ENCODE peak calls at places on chromosome 21, in four cellular contexts. One of them, this sample, is unnamed.

GRCh38 chr21:45818276-45818903 is 163.2 kb upstream of the COL6A1 start:
- DNase-seq in activated T-helper 1 cell treated with Interleukin-2 at 50 U/mL for 16 hours: no peak
- DNase-seq in mesothelial cell of epicardium: no peak
- DNase-seq in NCI-H1092: no peak
- DNase-seq in this sample: no peak

GRCh38 chr21:42537106-42537742 is 23.6 kb downstream of the SLC37A1 start:
- DNase-seq in activated T-helper 1 cell treated with Interleukin-2 at 50 U/mL for 16 hours: no peak
- DNase-seq in mesothelial cell of epicardium: no peak
- DNase-seq in NCI-H1092: no peak
- DNase-seq in this sample: peak; percentile 5

GRCh38 chr21:16072692-16073091 is 342.9 kb downstream of the USP25 start:
- DNase-seq in activated T-helper 1 cell treated with Interleukin-2 at 50 U/mL for 16 hours: no peak
- DNase-seq in mesothelial cell of epicardium: no peak
- DNase-seq in NCI-H1092: no peak
- DNase-seq in this sample: no peak

GRCh38 chr21:15421521-15421920 is 308.3 kb upstream of the USP25 start:
- DNase-seq in activated T-helper 1 cell treated with Interleukin-2 at 50 U/mL for 16 hours: no peak
- DNase-seq in mesothelial cell of epicardium: no peak
- DNase-seq in NCI-H1092: no peak
- DNase-seq in this sample: peak; percentile 60

GRCh38 chr21:32884062-32884461 is 112.5 kb upstream of the PAXBP1 start:
- DNase-seq in activated T-helper 1 cell treated with Interleukin-2 at 50 U/mL for 16 hours: no peak
- DNase-seq in mesothelial cell of epicardium: no peak
- DNase-seq in NCI-H1092: no peak
- DNase-seq in this sample: no peak

GRCh38 chr21:32712043-32712442 is 15.8 kb downstream of the SYNJ1 start:
- DNase-seq in activated T-helper 1 cell treated with Interleukin-2 at 50 U/mL for 16 hours: no peak
- DNase-seq in mesothelial cell of epicardium: no peak
- DNase-seq in NCI-H1092: no peak
- DNase-seq in this sample: no peak

GRCh38 chr21:27400045-27400444 is 433.2 kb upstream of the ADAMTS5 start:
- DNase-seq in activated T-helper 1 cell treated with Interleukin-2 at 50 U/mL for 16 hours: no peak
- DNase-seq in mesothelial cell of epicardium: no peak
- DNase-seq in NCI-H1092: no peak
- DNase-seq in this sample: no peak

GRCh38 chr21:15060776-15061175 is 4.0 kb downstream of the NRIP1 start:
- DNase-seq in activated T-helper 1 cell treated with Interleukin-2 at 50 U/mL for 16 hours: no peak
- DNase-seq in mesothelial cell of epicardium: no peak
- DNase-seq in NCI-H1092: no peak
- DNase-seq in this sample: peak; percentile 31

GRCh38 chr21:36478941-36479340 is 981 bp downstream of the CLDN14 start:
- DNase-seq in activated T-helper 1 cell treated with Interleukin-2 at 50 U/mL for 16 hours: no peak
- DNase-seq in mesothelial cell of epicardium: no peak
- DNase-seq in NCI-H1092: no peak
- DNase-seq in this sample: no peak

GRCh38 chr21:20971296-20971921 is 26.8 kb upstream of the NCAM2 start:
- DNase-seq in activated T-helper 1 cell treated with Interleukin-2 at 50 U/mL for 16 hours: no peak
- DNase-seq in mesothelial cell of epicardium: no peak
- DNase-seq in NCI-H1092: peak; percentile 37
- DNase-seq in this sample: peak; percentile 40

GRCh38 chr21:39633770-39634181 is 21.0 kb downstream of the B3GALT5 start:
- DNase-seq in activated T-helper 1 cell treated with Interleukin-2 at 50 U/mL for 16 hours: no peak
- DNase-seq in mesothelial cell of epicardium: no peak
- DNase-seq in NCI-H1092: no peak
- DNase-seq in this sample: no peak

GRCh38 chr21:35658242-35658641 is 402.1 kb downstream of the SETD4 start:
- DNase-seq in activated T-helper 1 cell treated with Interleukin-2 at 50 U/mL for 16 hours: no peak
- DNase-seq in mesothelial cell of epicardium: no peak
- DNase-seq in NCI-H1092: no peak
- DNase-seq in this sample: no peak

GRCh38 chr21:15293251-15293650 is 228.5 kb upstream of the NRIP1 start:
- DNase-seq in activated T-helper 1 cell treated with Interleukin-2 at 50 U/mL for 16 hours: no peak
- DNase-seq in mesothelial cell of epicardium: no peak
- DNase-seq in NCI-H1092: no peak
- DNase-seq in this sample: no peak

GRCh38 chr21:28018741-28019669 is 973.7 kb downstream of the LTN1 start:
- DNase-seq in activated T-helper 1 cell treated with Interleukin-2 at 50 U/mL for 16 hours: no peak
- DNase-seq in mesothelial cell of epicardium: no peak
- DNase-seq in NCI-H1092: no peak
- DNase-seq in this sample: no peak

GRCh38 chr21:41767606-41768370 is 936 bp upstream of the RIPK4 start:
- DNase-seq in activated T-helper 1 cell treated with Interleukin-2 at 50 U/mL for 16 hours: no peak
- DNase-seq in mesothelial cell of epicardium: no peak
- DNase-seq in NCI-H1092: no peak
- DNase-seq in this sample: no peak

GRCh38 chr21:37562920-37563640 is 196.5 kb downstream of the DYRK1A start:
- DNase-seq in activated T-helper 1 cell treated with Interleukin-2 at 50 U/mL for 16 hours: peak; percentile 6
- DNase-seq in mesothelial cell of epicardium: no peak
- DNase-seq in NCI-H1092: no peak
- DNase-seq in this sample: no peak

GRCh38 chr21:14581902-14582457 is 35.9 kb upstream of the SAMSN1 start:
- DNase-seq in activated T-helper 1 cell treated with Interleukin-2 at 50 U/mL for 16 hours: no peak
- DNase-seq in mesothelial cell of epicardium: no peak
- DNase-seq in NCI-H1092: no peak
- DNase-seq in this sample: no peak

GRCh38 chr21:44391345-44392091 is 38.1 kb downstream of the TRPM2 start:
- DNase-seq in activated T-helper 1 cell treated with Interleukin-2 at 50 U/mL for 16 hours: no peak
- DNase-seq in mesothelial cell of epicardium: no peak
- DNase-seq in NCI-H1092: no peak
- DNase-seq in this sample: no peak

GRCh38 chr21:44486302-44486701 is 31.0 kb downstream of the LRRC3 start:
- DNase-seq in activated T-helper 1 cell treated with Interleukin-2 at 50 U/mL for 16 hours: no peak
- DNase-seq in mesothelial cell of epicardium: no peak
- DNase-seq in NCI-H1092: no peak
- DNase-seq in this sample: no peak

GRCh38 chr21:26769613-26770188 is 75.5 kb downstream of the ADAMTS1 start:
- DNase-seq in activated T-helper 1 cell treated with Interleukin-2 at 50 U/mL for 16 hours: no peak
- DNase-seq in mesothelial cell of epicardium: no peak
- DNase-seq in NCI-H1092: no peak
- DNase-seq in this sample: peak; percentile 4

GRCh38 chr21:26845750-26846035 is 484 bp upstream of the ADAMTS1 start:
- DNase-seq in activated T-helper 1 cell treated with Interleukin-2 at 50 U/mL for 16 hours: no peak
- DNase-seq in mesothelial cell of epicardium: no peak
- DNase-seq in NCI-H1092: no peak
- DNase-seq in this sample: no peak

GRCh38 chr21:45011911-45012660 is 62.3 kb upstream of the ADARB1 start:
- DNase-seq in activated T-helper 1 cell treated with Interleukin-2 at 50 U/mL for 16 hours: no peak
- DNase-seq in mesothelial cell of epicardium: peak; percentile 73
- DNase-seq in NCI-H1092: no peak
- DNase-seq in this sample: no peak

GRCh38 chr21:21187579-21187978 is 189.4 kb downstream of the NCAM2 start:
- DNase-seq in activated T-helper 1 cell treated with Interleukin-2 at 50 U/mL for 16 hours: no peak
- DNase-seq in mesothelial cell of epicardium: no peak
- DNase-seq in NCI-H1092: no peak
- DNase-seq in this sample: no peak

GRCh38 chr21:39527664-39528381 is 76.1 kb downstream of the SH3BGR start:
- DNase-seq in activated T-helper 1 cell treated with Interleukin-2 at 50 U/mL for 16 hours: no peak
- DNase-seq in mesothelial cell of epicardium: no peak
- DNase-seq in NCI-H1092: peak; percentile 18
- DNase-seq in this sample: peak; percentile 16

GRCh38 chr21:16533692-16534407 is 804.1 kb downstream of the USP25 start:
- DNase-seq in activated T-helper 1 cell treated with Interleukin-2 at 50 U/mL for 16 hours: no peak
- DNase-seq in mesothelial cell of epicardium: no peak
- DNase-seq in NCI-H1092: no peak
- DNase-seq in this sample: no peak